ENCODE peak calls at places on chromosomes 7 and 10, in five cellular contexts. J, L, U, M and H are unnamed samples. For H3K4me1, the result is how much of the 10 kb centered on the place peaks cover.

GRCh38 chr7:104650991-104651680 is 322.7 kb downstream of the LHFPL3 start:
- DNase-seq in U (no peak), J (no peak), M (no peak), L (no peak), H (no peak)

GRCh38 chr7:12930534-12930933 is 243.1 kb downstream of the ARL4A start:
- DNase-seq in M (peak), J (no peak), U (no peak), L (no peak), H (no peak)

GRCh38 chr10:71290806-71291205 is 28.3 kb upstream of the SLC29A3 start:
- DNase-seq in J (no peak), L (no peak), U (no peak), M (no peak), H (no peak)

GRCh38 chr7:151309306-151309705 is 32.3 kb upstream of the NUB1 start:
- DNase-seq in U (no peak), J (no peak), L (no peak), M (peak), H (no peak)

GRCh38 chr7:41294556-41295454 is 408.1 kb downstream of the INHBA start:
- DNase-seq in J (no peak), U (no peak), L (no peak), M (no peak), H (no peak)

GRCh38 chr7:30659312-30659711 is 22.9 kb downstream of the CRHR2 start:
- DNase-seq in M (no peak), U (no peak), L (no peak), J (no peak), H (peak)

GRCh38 chr7:14020339-14020900 is 31.0 kb upstream of the ETV1 start:
- DNase-seq in L (no peak), U (no peak), M (peak), J (no peak), H (no peak)

GRCh38 chr10:72080042-72081035 is 8.0 kb downstream of the SPOCK2 start:
- DNase-seq in M (no peak), L (peak), J (no peak), U (no peak), H (no peak)

GRCh38 chr7:48868916-48869315 is 55.4 kb upstream of the CDC14C start:
- DNase-seq in U (no peak), L (no peak), J (no peak), M (no peak), H (no peak)

GRCh38 chr7:106045592-106045991 is 66.5 kb downstream of the SYPL1 start:
- DNase-seq in M (peak), U (no peak), J (no peak), L (no peak), H (no peak)

GRCh38 chr10:69096045-69096444 is 8.1 kb downstream of the SRGN start:
- DNase-seq in J (no peak), L (no peak), U (no peak), M (no peak), H (no peak)

GRCh38 chr7:106872763-106873162 is 7.7 kb downstream of the PIK3CG start:
- DNase-seq in M (no peak), L (no peak), U (no peak), J (no peak), H (no peak)

GRCh38 chr10:93542358-93542791 is 24.1 kb upstream of the FFAR4 start:
- DNase-seq in U (peak), L (peak), J (no peak), M (peak), H (no peak)

GRCh38 chr10:22693371-22693784 is 21.0 kb downstream of the PIP4K2A start:
- DNase-seq in J (no peak), M (peak), U (no peak), L (no peak), H (no peak)

GRCh38 chr7:78620931-78621330 is 822.4 kb downstream of the PHTF2 start:
- DNase-seq in M (peak), L (no peak), J (no peak), U (no peak), H (no peak)

GRCh38 chr10:122236690-122237306 is 34.3 kb upstream of the BTBD16 start:
- DNase-seq in U (no peak), J (no peak), M (no peak), L (no peak), H (no peak)

GRCh38 chr10:84177541-84178386 is 4.2 kb downstream of the GPR15LG start:
- DNase-seq in L (no peak), M (no peak), J (no peak), U (peak), H (no peak)

GRCh38 chr7:12256025-12256570 is 45.0 kb downstream of the TMEM106B start:
- DNase-seq in J (no peak), L (no peak), U (no peak), M (peak), H (no peak)

GRCh38 chr7:691361-692045 is 35.0 kb upstream of the DNAAF5 start:
- DNase-seq in J (no peak), M (no peak), U (no peak), L (peak), H (peak)

GRCh38 chr7:41733063-41733398 is 30.1 kb upstream of the INHBA start:
- DNase-seq in U (no peak), M (no peak), L (no peak), J (no peak), H (no peak)

GRCh38 chr7:18873674-18874341 is 243.6 kb downstream of the TWIST1 start:
- DNase-seq in L (no peak), J (no peak), M (peak), U (no peak), H (no peak)

GRCh38 chr10:81215498-81215897 is 659.5 kb upstream of the NRG3 start:
- DNase-seq in U (no peak), J (no peak), M (no peak), L (no peak), H (no peak)

GRCh38 chr10:22386396-22386928 is 41.2 kb downstream of the SPAG6 start:
- DNase-seq in J (no peak), U (no peak), L (no peak), M (no peak), H (no peak)

GRCh38 chr10:45424668-45425404 is 50.8 kb downstream of the ALOX5 start:
- DNase-seq in L (no peak), J (no peak), U (no peak), M (no peak), H (peak)

GRCh38 chr10:100748251-100749058 is 3.1 kb downstream of the PAX2 start:
- DNase-seq in M (no peak), L (no peak), J (no peak), U (no peak), H (no peak)

GRCh38 chr7:93981480-93981874 is 22.7 kb downstream of the BET1 start:
- DNase-seq in M (no peak), U (no peak), J (no peak), L (no peak), H (no peak)

GRCh38 chr7:107559864-107560263 is 3.9 kb downstream of the COG5 start:
- DNase-seq in J (no peak), M (peak), L (no peak), U (no peak), H (no peak)

GRCh38 chr10:47027108-47027811 is 116.0 kb downstream of the PTPN20 start:
- DNase-seq in M (no peak), J (no peak), U (no peak), L (peak), H (peak)

GRCh38 chr7:94423865-94424264 is 29.2 kb downstream of the COL1A2 start:
- DNase-seq in U (no peak), J (no peak), L (no peak), M (peak), H (no peak)

GRCh38 chr7:113175525-113176097 is 57.3 kb upstream of the SMIM30 start:
- DNase-seq in J (no peak), L (no peak), M (no peak), U (no peak), H (no peak)

GRCh38 chr7:85046512-85046911 is 140.3 kb downstream of the SEMA3D start:
- DNase-seq in L (no peak), J (no peak), U (no peak), M (no peak), H (no peak)

GRCh38 chr7:155190608-155191536 is 106.8 kb upstream of the INSIG1 start:
- DNase-seq in U (no peak), L (peak), M (peak), J (no peak), H (no peak)

GRCh38 chr7:78530351-78530750 is 731.8 kb downstream of the PHTF2 start:
- DNase-seq in M (peak), L (no peak), U (no peak), J (no peak), H (no peak)

GRCh38 chr7:25026156-25026555 is 46.2 kb upstream of the OSBPL3 start:
- DNase-seq in M (no peak), L (no peak), U (no peak), J (no peak), H (no peak)

GRCh38 chr10:77597560-77597959 is 40.0 kb downstream of the KCNMA1 start:
- DNase-seq in M (no peak), L (no peak), J (no peak), U (no peak), H (no peak)
- H3K4me1 ChIP-seq in M (under half), L (under half), J (under half), U (under half), H (under half)

DNA sequence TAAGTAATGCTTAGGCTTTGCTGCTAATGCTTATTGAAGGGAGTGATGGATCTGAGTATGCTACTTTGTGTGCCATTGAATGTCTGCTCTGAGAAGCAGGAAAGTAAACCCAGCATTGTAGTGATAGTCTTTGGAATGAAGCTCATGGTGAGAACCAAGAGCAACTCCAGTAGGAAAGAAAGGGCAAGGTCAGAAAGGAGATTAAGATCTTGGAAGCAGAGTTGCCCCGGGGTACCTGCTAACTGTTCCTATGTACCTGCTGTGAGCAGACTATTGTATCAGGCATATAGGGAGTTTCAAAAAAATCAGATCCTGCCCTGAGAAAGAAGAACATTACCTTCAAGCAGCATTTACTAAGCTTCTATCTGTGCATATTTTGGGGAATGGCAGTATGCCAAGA is 54.5 kb upstream of the AASS start:
- DNase-seq in L (no peak), J (no peak), M (no peak), U (no peak), H (no peak)
- H3K4me3 ChIP-seq in L (no peak), J (no peak), M (no peak), U (no peak), H (no peak)

DNA sequence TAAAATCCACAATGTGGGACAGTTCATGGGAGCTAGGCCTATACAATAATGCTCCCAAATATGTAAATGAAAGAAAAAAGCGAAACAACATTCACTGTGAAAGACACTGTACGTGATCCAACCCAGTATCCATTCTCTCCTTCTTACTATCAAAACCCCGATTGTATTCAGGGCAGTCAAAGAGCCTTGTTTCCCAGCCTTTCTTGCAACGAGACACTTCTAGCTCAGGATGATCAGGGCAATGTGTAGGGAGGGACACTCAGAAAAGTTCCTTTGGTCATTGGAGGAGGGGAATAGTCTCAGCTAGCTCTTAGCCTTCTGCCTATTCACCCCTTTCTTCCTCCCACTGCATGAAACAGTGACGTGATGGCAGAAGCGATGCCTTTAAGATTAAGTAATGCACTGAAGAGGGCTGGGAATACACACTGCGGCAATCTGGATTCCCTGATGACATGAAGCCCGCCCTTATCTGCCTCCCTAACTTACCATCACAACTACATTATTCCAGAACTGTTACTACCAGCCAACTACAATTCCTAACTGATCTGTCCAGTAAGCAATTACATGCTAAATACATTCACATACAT is 27.3 kb downstream of the UBE2H start:
- DNase-seq in U (no peak), M (no peak), J (peak), L (no peak), H (no peak)
- TF ChIP-seq CTCF in U (no peak), M (no peak), J (no peak), L (no peak), H (no peak)

DNA sequence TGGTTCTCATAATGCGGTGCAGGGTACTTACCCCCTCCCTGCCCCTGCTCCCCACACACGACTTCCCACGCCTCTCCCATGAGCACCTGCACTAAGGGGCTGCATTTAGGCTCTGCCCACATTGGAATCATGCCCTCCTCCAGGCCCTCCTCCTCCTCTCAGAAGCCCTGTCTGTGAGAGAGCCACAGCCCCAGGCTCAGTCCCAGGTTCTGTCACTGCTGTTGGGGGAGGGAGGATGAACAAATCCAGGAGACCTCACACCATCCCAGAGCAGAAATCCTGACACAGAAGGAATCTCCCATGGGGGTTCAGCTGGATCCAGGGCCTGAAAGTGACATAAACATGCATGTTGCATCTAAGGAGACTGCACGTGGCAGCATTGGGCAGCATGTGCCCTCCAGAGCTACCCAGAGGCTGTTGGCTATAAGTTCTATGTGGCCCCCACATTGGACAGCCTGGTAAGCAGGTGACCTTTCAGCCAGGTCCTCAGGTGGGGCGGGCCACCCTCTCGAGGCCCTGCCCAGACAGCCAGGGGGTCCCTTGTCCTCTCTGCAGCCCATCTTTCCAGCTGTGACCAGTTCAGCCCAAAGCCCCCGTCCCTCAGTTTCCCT is 1.6 kb upstream of the PILRA start:
- DNase-seq in U (no peak), L (no peak), J (no peak), M (no peak), H (no peak)
- H3K4me1 ChIP-seq in U (under half), L (under half), J (under half), M (under half), H (under half)

GRCh38 chr7:118467381-118467780 is 242.9 kb downstream of the ANKRD7 start:
- DNase-seq in L (no peak), M (no peak), J (no peak), U (no peak), H (no peak)
- H3K4me3 ChIP-seq in L (no peak), M (no peak), J (no peak), U (no peak), H (no peak)

GRCh38 chr10:115580239-115580638 is 487.1 kb downstream of the ATRNL1 start:
- DNase-seq in U (no peak), L (no peak), J (no peak), M (no peak), H (no peak)
- TF ChIP-seq CTCF in U (no peak), L (no peak), J (no peak), M (no peak), H (no peak)

DNA sequence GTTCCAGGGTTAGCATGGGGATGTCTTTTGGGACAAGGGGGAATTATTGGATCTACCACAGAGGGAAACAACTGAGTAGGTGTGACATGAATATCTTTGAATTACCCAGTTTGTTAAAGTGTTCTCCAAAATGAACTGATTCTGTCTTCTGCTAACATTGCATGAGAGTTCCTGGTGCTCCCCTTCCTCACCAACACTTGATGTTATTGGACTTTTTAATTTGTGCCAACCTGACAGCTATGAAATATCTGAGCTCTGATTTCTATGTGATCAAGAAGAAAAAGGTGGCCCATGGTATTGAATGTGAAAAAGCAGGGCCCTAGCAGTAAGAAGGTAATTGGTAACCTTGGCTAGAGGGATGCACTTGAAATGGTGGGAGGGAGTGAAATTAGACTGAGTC is 4.6 kb upstream of the VPS37D start:
- DNase-seq in U (no peak), L (no peak), M (no peak), J (no peak), H (no peak)
- H3K4me1 ChIP-seq in U (under half), L (under half), M (under half), J (under half), H (under half)

GRCh38 chr7:138126928-138127327 is 50.7 kb downstream of the AKR1D1 start:
- DNase-seq in L (no peak), U (no peak), J (no peak), M (no peak), H (no peak)

GRCh38 chr7:138127996-138128395 is 51.7 kb downstream of the AKR1D1 start:
- DNase-seq in J (no peak), M (no peak), L (no peak), U (no peak), H (no peak)

GRCh38 chr7:138122162-138122561 is 45.9 kb downstream of the AKR1D1 start:
- DNase-seq in J (no peak), M (no peak), U (no peak), L (no peak), H (no peak)

GRCh38 chr7:138125598-138126111 is 49.4 kb downstream of the AKR1D1 start:
- DNase-seq in M (peak), L (no peak), J (no peak), U (no peak), H (no peak)

GRCh38 chr7:138125119-138125518 is 48.9 kb downstream of the AKR1D1 start:
- DNase-seq in M (no peak), L (no peak), J (no peak), U (no peak), H (no peak)
- H3K4me3 ChIP-seq in M (no peak), L (no peak), J (no peak), U (no peak), H (no peak)

DNA sequence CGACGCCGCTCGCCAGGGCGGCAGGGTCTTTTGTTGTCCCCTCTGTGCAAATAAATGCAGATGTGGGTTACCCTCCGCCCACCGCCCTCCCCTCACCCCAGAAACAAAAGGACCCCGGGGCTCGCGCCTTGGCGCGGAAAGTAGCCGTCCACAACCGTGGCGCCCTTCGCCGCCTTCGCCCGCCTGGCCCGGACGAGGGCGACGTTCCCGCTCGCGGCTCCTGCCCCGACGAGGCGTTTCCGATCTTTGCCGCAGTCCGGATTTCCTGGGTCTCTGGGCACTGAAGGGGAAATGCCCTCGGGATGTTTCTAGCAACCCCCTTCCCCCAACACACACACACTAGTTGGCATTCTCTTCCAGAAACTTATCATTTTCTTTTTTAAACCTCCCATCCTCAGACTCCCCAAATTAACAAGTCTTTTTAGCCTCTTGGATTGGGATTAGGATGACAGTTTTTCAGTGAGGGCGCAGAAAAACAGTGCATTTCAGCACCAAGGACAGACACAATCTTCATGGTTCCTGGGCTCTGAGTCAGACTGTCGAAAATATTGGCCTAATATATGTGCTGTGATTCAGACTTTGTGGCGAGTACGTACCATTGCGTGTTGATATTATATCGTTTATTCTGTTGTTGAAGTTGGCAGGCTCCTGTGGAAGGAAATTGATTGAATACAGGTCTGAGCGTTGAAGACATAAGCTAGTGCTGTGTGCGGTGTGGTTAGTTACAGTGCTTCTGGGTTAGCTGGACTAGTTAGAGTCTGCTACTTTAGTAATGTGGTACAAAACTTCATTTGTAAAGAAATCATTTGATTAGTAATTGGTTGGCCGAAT is 803 bp downstream of the PHYHIPL start:
- DNase-seq in U (no peak), L (peak), J (no peak), M (peak), H (no peak)
- TF ChIP-seq CTCF in U (no peak), L (no peak), J (no peak), M (no peak), H (no peak)

GRCh38 chr7:36201122-36201723 is 48.2 kb downstream of the EEPD1 start:
- DNase-seq in M (no peak), U (no peak), J (no peak), L (no peak), H (no peak)

GRCh38 chr7:36203081-36203775 is 50.2 kb downstream of the EEPD1 start:
- DNase-seq in J (no peak), L (no peak), M (no peak), U (no peak), H (no peak)

GRCh38 chr7:36204044-36204663 is 51.1 kb downstream of the EEPD1 start:
- DNase-seq in M (no peak), J (no peak), L (no peak), U (no peak), H (no peak)

GRCh38 chr7:36205236-36205635 is 52.2 kb downstream of the EEPD1 start:
- DNase-seq in L (no peak), M (no peak), U (no peak), J (no peak), H (no peak)

GRCh38 chr7:36202347-36202896 is 49.4 kb downstream of the EEPD1 start:
- DNase-seq in J (no peak), M (no peak), U (no peak), L (no peak), H (no peak)
- H3K4me1 ChIP-seq in J (under half), M (under half), U (half or more), L (under half), H (under half)